ENCODE peak calls at places on chromosome 20, in ten cellular contexts. A is HCT116, S is prostate gland, K is GM12878, O is HepG2, F is K562, L is spleen, T is breast epithelium, G is transverse colon, E is stomach. Q is an unnamed sample. For H3K4me1, the result is how much of the 10 kb centered on the place peaks cover.

GRCh38 chr20:54980321-54980960 is 505.0 kb downstream of the DOK5 start:
- DNase-seq in T (no peak), S (no peak), O (no peak), G (no peak), K (no peak), L (no peak), F (no peak), A (no peak), E (no peak), Q (no peak)

GRCh38 chr20:58818585-58819285 is 32.0 kb downstream of the GNAS-AS1 start:
- DNase-seq in G (no peak), E (no peak), L (no peak), K (peak), T (no peak), S (no peak), F (no peak), O (no peak), A (no peak), Q (no peak)

GRCh38 chr20:59438201-59438600 is 137.8 kb downstream of the EDN3 start:
- DNase-seq in F (no peak), L (no peak), T (no peak), E (no peak), K (no peak), G (no peak), O (no peak), A (no peak), S (no peak), Q (no peak)

GRCh38 chr20:44309763-44310663 is 989 bp downstream of the FITM2 start:
- DNase-seq in G (peak), L (no peak), E (no peak), O (no peak), T (no peak), F (peak), S (no peak), K (no peak), A (no peak), Q (no peak)

GRCh38 chr20:21516861-21517565 is 3.1 kb upstream of the NKX2-2 start:
- DNase-seq in G (no peak), A (no peak), O (no peak), S (no peak), T (no peak), K (no peak), F (no peak), L (no peak), E (no peak), Q (no peak)

GRCh38 chr20:36045373-36045714 is 77.0 kb downstream of the CNBD2 start:
- DNase-seq in F (no peak), S (no peak), A (no peak), K (no peak), L (no peak), E (no peak), T (no peak), O (no peak), G (no peak), Q (no peak)

GRCh38 chr20:8756410-8756809 is 312.5 kb upstream of the PLCB4 start:
- DNase-seq in S (no peak), K (no peak), A (peak), O (peak), T (no peak), E (no peak), G (no peak), F (no peak), L (no peak), Q (peak)

GRCh38 chr20:37846573-37846972 is 56.4 kb upstream of the VSTM2L start:
- DNase-seq in T (no peak), O (no peak), K (no peak), G (no peak), E (no peak), S (peak), L (no peak), F (no peak), A (no peak), Q (no peak)

GRCh38 chr20:23339986-23340385 is 10.6 kb upstream of the NXT1 start:
- DNase-seq in A (no peak), K (no peak), O (no peak), G (no peak), F (no peak), S (no peak), T (peak), E (no peak), L (no peak), Q (peak)

GRCh38 chr20:40547492-40548129 is 141.4 kb downstream of the MAFB start:
- DNase-seq in G (no peak), T (no peak), F (no peak), S (no peak), A (no peak), L (no peak), K (no peak), O (no peak), E (no peak), Q (no peak)

GRCh38 chr20:53069121-53069520 is 97.0 kb downstream of the TSHZ2 start:
- DNase-seq in G (no peak), S (no peak), A (no peak), K (no peak), E (no peak), T (no peak), L (no peak), F (no peak), O (no peak), Q (no peak)

GRCh38 chr20:53071833-53072232 is 99.7 kb downstream of the TSHZ2 start:
- DNase-seq in T (no peak), S (no peak), A (no peak), O (no peak), F (no peak), G (no peak), L (no peak), E (no peak), K (no peak), Q (no peak)

GRCh38 chr20:53072923-53073579 is 100.9 kb downstream of the TSHZ2 start:
- DNase-seq in G (no peak), L (no peak), O (no peak), S (no peak), K (no peak), F (no peak), A (no peak), E (no peak), T (no peak), Q (no peak)

GRCh38 chr20:53070224-53070623 is 98.1 kb downstream of the TSHZ2 start:
- DNase-seq in F (no peak), G (no peak), T (no peak), E (no peak), S (no peak), O (no peak), A (no peak), K (no peak), L (no peak), Q (no peak)

DNA sequence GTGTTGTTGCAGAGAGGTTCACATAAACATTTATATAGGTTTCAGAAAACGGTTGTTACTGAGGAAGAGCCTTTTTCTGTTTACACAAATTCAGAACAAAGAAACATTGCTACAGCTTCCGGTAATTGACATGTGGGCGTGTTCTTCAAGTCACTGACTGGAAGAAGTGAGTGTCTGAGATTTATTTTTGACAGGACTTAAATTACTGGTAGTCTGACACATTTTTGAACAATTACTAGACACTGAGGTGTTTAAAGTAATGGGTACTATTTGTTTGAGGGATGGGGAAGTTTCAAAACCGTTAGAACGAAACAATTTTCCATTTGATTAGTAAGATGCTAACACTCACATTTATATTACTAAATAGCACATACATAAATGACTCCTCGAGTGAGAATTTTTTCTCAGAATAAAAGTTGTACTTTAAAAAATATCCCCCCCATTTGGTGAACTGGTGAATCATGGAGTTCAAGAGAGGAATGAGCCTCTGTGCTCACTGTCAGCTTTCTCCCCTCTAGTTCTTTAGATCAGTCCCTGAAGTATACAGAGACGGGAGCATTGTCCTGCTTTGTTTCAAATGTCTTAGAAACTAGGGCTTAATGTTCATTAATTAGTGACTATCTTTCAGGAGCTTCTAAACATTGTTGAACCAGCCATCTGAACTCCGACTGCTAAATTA is 98.7 kb downstream of the TSHZ2 start:
- DNase-seq in O (peak), T (no peak), K (no peak), L (no peak), S (no peak), E (no peak), G (no peak), F (no peak), A (no peak), Q (no peak)
- TF ChIP-seq POLR2AphosphoS5 in O (no peak), T (no peak), K (no peak), L (no peak), S (peak), E (no peak), G (no peak), F (no peak), A (no peak), Q (peak)

GRCh38 chr20:56393653-56394052 is 1.2 kb downstream of the CSTF1 start:
- DNase-seq in E (no peak), T (no peak), O (no peak), A (no peak), K (no peak), S (no peak), F (no peak), G (no peak), L (no peak), Q (no peak)

GRCh38 chr20:56393133-56393472 is 658 bp downstream of the CSTF1 start:
- DNase-seq in L (no peak), S (no peak), O (no peak), A (no peak), T (no peak), E (no peak), G (no peak), K (no peak), F (no peak), Q (no peak)

GRCh38 chr20:56391037-56391436 is 978 bp downstream of the AURKA start:
- DNase-seq in G (no peak), A (no peak), T (no peak), O (no peak), F (no peak), S (no peak), L (no peak), K (no peak), E (no peak), Q (no peak)

GRCh38 chr20:56391596-56392281 is at the start of gene AURKA:
- DNase-seq in A (no peak), K (no peak), T (no peak), S (no peak), G (no peak), E (no peak), O (peak), L (no peak), F (no peak), Q (no peak)

GRCh38 chr20:56392282-56393132 is at the start of gene CSTF1:
- DNase-seq in F (peak), T (peak), L (peak), O (peak), G (peak), S (peak), E (peak), K (peak), A (peak), Q (peak)
- TF ChIP-seq POLR2A in F (peak), T (no peak), L (peak), O (peak), G (peak), S (peak), E (no peak), K (peak), A (peak), Q (no peak)

DNA sequence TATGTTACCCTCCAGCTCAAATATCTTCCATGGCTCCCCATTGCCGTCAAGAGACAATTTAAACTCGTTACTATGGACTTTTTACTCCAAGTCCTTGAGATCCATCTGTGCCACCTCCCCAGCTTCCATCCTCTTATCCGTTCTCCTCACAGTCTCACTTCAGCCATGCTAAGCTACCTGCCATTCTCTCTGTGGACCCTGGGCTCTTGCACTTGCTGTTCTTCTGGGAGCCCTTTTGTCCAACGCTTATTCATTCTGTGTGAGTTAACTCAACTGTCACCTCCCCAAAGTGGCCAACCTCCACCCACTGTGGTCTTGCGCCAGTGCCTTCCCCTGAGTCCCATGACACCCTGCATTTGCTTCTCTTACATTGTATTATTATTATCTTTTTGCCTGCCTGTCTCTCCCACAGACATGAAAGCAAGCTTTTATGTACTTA is 132.4 kb downstream of the BCAS1 start:
- DNase-seq in S (no peak), F (no peak), E (no peak), A (no peak), G (no peak), L (no peak), O (peak), T (no peak), K (no peak), Q (no peak)
- H3K4me1 ChIP-seq in S (under half), F (under half), E (half or more), A (under half), G (under half), L (half or more), O (half or more), T (under half), K (half or more), Q (under half)

DNA sequence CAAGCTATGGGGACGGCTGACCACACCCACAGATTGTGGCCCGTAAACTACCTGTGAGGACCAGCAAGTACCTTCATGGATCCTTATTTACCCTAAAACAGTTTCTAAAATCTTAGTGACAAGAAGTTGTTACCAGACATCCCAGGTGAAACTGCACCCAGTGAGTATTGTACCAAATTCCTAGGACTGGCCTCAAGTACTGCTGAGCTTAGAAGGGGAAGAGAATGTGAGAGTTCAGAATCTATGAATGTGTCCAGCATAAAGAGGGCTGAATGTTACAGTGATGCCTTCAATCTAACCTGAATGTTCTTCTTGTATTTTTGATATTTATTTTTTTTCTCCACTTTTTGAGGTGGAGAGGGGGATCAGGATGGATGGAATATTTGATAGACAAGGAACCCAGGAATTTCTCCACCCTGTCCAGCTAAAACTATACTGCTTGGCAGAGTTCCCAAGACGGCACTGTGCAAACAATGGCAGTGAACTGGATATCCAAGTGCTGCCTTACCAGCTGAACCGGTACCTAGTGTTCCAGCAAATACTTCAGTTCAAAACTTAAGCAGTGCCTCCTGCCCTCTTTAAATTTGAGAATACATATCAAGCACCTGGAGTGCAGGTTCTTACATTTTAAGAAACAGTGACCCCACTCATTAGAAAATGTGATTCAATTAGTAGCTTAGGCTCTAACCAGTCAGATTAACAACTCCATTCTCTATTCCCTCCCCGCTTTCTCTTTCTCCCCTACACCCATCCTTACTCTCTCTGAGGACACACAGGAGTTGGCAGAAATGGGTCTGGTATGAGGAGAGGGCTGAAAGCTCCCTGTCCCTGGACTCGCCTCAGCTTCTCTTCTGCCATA is 427.3 kb upstream of the FLRT3 start:
- DNase-seq in F (no peak), G (peak), A (no peak), K (no peak), E (peak), O (no peak), T (peak), S (peak), L (no peak), Q (no peak)
- TF ChIP-seq POLR2AphosphoS5 in F (no peak), G (no peak), A (no peak), K (no peak), E (no peak), O (no peak), T (no peak), S (peak), L (no peak), Q (no peak)

GRCh38 chr20:18287915-18288747 is at the start of gene ZNF133:
- DNase-seq in A (peak), O (peak), E (peak), F (peak), K (peak), G (peak), S (peak), L (peak), T (peak), Q (peak)
- TF ChIP-seq POLR2A in A (peak), O (peak), E (no peak), F (peak), K (peak), G (peak), S (peak), L (peak), T (peak), Q (peak)

GRCh38 chr20:4153251-4153650 is 137.9 kb upstream of the RNF24 start:
- DNase-seq in E (peak), K (no peak), G (peak), O (no peak), T (peak), F (no peak), A (no peak), S (no peak), L (peak), Q (peak)

GRCh38 chr20:4153661-4154238 is 138.4 kb upstream of the RNF24 start:
- DNase-seq in L (peak), S (no peak), E (no peak), T (no peak), O (no peak), A (no peak), G (no peak), F (no peak), K (no peak), Q (peak)

GRCh38 chr20:4151991-4152695 is 136.8 kb upstream of the RNF24 start:
- DNase-seq in E (no peak), G (no peak), K (peak), O (no peak), F (no peak), T (peak), S (no peak), A (no peak), L (peak), Q (peak)

GRCh38 chr20:4151342-4151741 is 136.0 kb upstream of the RNF24 start:
- DNase-seq in A (no peak), E (no peak), O (no peak), S (no peak), K (no peak), L (no peak), G (no peak), F (no peak), T (no peak), Q (no peak)

GRCh38 chr20:4152696-4153235 is 137.4 kb upstream of the RNF24 start:
- DNase-seq in A (no peak), S (no peak), O (no peak), T (no peak), F (no peak), L (no peak), G (no peak), E (no peak), K (no peak), Q (peak)
- H3K4me1 ChIP-seq in A (half or more), S (under half), O (under half), T (under half), F (under half), L (under half), G (under half), E (half or more), K (under half), Q (under half)

GRCh38 chr20:17128206-17128605 is 98.6 kb upstream of the PCSK2 start:
- DNase-seq in O (no peak), K (no peak), E (no peak), S (no peak), G (no peak), F (no peak), L (no peak), T (no peak), A (no peak), Q (no peak)
- TF ChIP-seq POLR2AphosphoS5 in O (no peak), K (no peak), E (no peak), S (no peak), G (no peak), F (no peak), L (no peak), T (no peak), A (no peak), Q (no peak)

DNA sequence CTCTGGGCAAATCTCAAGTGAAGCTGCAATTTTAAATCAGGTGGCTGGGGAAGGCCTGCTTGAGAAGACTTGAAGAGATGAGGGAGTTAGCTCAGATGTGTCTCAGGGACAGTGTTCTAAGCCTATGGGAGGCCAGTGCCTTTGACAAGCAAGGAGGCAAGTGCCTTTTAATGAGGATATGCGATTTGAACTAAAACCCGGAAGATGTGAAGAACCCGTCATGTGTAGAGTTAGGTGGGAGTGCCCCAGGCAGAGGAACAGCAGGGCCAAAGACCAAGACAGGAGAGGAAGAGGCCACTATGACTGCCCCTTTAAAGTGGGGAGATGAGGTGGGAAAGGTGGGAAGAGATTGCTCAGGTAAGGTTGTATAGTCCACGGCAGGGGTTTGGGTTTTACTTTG is 71.9 kb downstream of the SLX4IP start:
- DNase-seq in A (no peak), L (no peak), E (no peak), K (no peak), O (no peak), T (no peak), F (no peak), G (no peak), S (no peak), Q (no peak)
- TF ChIP-seq POLR2A in A (no peak), L (no peak), E (no peak), K (no peak), O (no peak), T (no peak), F (no peak), G (no peak), S (no peak), Q (no peak)

DNA sequence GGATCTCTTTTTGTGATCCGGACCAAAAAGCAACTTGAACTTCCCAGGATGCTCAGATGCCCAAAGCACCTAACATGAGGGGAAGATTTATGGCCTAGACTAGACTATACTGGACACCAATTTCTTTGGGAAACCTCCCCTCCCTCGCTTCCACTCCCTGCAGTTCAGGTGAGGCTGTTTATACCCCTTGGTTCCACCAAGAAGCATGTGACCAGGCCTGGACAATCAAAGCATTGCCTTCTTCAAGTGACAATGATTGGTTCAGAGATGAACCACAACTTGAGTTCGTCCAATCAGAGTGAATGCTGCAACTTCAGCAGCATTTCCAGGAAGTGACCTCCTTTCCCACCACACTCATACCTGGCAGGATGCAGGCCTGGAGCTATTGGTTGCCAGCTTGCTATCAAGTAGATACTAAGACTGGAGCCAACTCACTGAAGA is 45.6 kb upstream of the SLC9A8 start:
- DNase-seq in O (no peak), F (no peak), E (no peak), K (no peak), T (no peak), G (no peak), S (no peak), L (no peak), A (no peak), Q (no peak)
- H3K4me1 ChIP-seq in O (half or more), F (under half), E (half or more), K (under half), T (under half), G (under half), S (under half), L (half or more), A (under half), Q (under half)

Q was measured in sigmoid colon.